ENCODE peak calls at places on chromosomes 3 and 15, in eight cellular contexts. Q, W, A, Z, P, S, N and O are unnamed samples.

GRCh38 chr15:100879461-100880138 is at the start of gene ALDH1A3:
- DNase-seq in Q (peak), Z (no peak), P (peak), A (peak), N (peak), W (no peak), S (peak), O (no peak)

GRCh38 chr3:187006884-187007630 is 76.7 kb downstream of the ST6GAL1 start:
- DNase-seq in N (peak), P (peak), Z (no peak), S (no peak), W (no peak), A (peak), Q (no peak), O (no peak)

GRCh38 chr3:157305392-157305791 is 131.3 kb upstream of the PTX3 start:
- DNase-seq in W (no peak), N (no peak), S (no peak), A (no peak), Z (no peak), Q (no peak), P (peak), O (no peak)

GRCh38 chr3:29385056-29385455 is 104.2 kb downstream of the RBMS3 start:
- DNase-seq in Q (peak), N (peak), A (peak), W (no peak), P (no peak), Z (no peak), S (peak), O (peak)

GRCh38 chr3:123025642-123026521 is 1.7 kb downstream of the SEMA5B start:
- DNase-seq in N (no peak), Z (no peak), Q (no peak), S (no peak), A (no peak), W (peak), P (no peak), O (no peak)

GRCh38 chr3:182697345-182697919 is 95.9 kb upstream of the ATP11B start:
- DNase-seq in N (no peak), A (no peak), Z (no peak), Q (no peak), S (no peak), W (no peak), P (no peak), O (no peak)

GRCh38 chr3:53457068-53457467 is 37.3 kb upstream of the CACNA1D start:
- DNase-seq in Z (no peak), N (no peak), A (no peak), W (no peak), S (no peak), P (no peak), Q (no peak), O (no peak)

GRCh38 chr15:70741677-70742293 is 21.6 kb downstream of the UACA start:
- DNase-seq in S (peak), N (peak), Z (no peak), P (peak), W (no peak), A (peak), Q (peak), O (peak)

GRCh38 chr3:3772920-3773319 is 26.3 kb upstream of the LRRN1 start:
- DNase-seq in Z (no peak), W (no peak), P (no peak), S (no peak), N (no peak), Q (no peak), A (no peak), O (no peak)

GRCh38 chr15:28086175-28086703 is 12.9 kb downstream of the OCA2 start:
- DNase-seq in Q (peak), P (peak), Z (peak), N (peak), S (peak), W (no peak), A (peak), O (peak)

GRCh38 chr15:65286704-65287514 is at the start of gene PARP16:
- DNase-seq in Z (peak), A (peak), Q (peak), N (peak), W (peak), P (peak), S (peak), O (peak)
- TF ChIP-seq CTCF in Z (peak), A (peak), Q (no peak), N (no peak), W (no peak), P (peak), S (peak), O (no peak)

DNA sequence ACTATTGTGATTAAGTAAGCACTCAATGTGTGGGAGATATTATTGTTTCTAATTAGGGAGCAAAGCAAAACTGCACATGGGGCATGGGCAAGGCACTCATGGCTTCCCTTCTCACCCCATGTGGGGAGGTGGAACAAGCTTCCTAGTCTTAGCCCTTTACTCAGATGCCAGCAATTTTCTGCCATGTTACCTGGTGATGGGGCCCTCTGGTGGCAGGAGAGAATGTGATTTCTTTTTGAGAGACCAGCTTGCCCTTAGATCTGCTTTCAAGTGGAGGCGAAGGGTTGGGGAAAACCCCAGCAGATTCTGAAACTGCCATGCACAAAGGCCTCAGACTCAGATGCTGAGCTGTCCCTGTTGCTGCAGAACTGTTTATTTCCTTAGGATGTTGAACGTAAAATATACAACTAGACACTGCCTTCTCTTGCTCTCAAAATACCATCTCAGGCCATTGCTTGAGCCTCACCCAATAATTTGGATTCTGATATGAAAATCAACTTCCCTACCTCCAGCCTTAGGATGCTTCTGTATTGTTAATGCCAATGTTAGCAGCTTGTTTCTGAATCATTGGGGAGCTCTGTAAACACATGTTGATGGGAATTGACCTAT is 130.2 kb upstream of the TPRG1 start:
- DNase-seq in Q (peak), Z (peak), W (no peak), S (peak), A (peak), N (peak), P (peak), O (peak)
- TF ChIP-seq CTCF in Q (peak), Z (peak), W (peak), S (peak), A (peak), N (peak), P (peak), O (peak)

DNA sequence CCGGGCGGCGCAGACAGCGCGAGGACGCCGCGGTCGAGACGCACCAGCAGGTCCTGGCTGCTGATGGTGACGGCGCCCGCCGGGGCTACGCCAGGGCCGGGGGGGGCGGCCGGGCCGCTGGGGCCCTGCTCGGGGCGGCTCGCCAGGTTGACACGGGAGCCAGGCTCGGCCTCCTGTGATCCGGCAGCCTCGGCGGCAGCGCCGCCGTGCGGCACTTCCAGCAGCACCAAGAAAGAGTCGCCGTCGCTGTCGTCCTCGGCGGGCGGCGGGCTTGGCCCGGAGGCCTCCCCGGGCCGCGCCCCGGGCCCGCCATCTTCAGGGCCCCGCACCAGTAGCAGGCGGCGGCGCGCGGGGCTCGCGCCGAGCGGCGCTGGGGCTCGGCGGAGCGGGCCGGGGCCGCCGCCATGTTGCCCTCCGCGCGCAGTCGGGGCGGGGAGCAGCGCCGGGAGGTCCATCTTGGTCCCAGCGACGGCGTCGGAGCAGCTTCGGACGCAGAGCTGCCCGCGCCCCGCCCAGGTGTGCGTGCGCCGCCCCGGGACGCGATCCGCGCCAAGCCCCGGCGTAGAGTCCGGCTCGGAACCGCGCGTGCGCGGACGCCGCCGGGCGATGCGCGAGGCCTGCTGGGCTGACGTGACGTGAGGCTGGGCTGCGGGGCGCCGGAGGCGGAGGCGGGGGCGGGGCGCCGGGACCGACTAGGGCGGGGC is at the start of gene ZXDC:
- DNase-seq in N (peak), W (peak), P (peak), Q (peak), A (peak), S (peak), Z (peak), O (peak)
- TF ChIP-seq CTCF in N (no peak), W (no peak), P (peak), Q (no peak), A (peak), S (peak), Z (no peak), O (peak)

GRCh38 chr3:77159182-77159581 is 119.3 kb downstream of the ROBO2 start:
- DNase-seq in Q (no peak), Z (no peak), N (no peak), S (no peak), W (no peak), P (no peak), A (no peak), O (no peak)
- TF ChIP-seq CTCF in Q (no peak), Z (no peak), N (no peak), S (no peak), W (no peak), P (no peak), A (no peak), O (no peak)

DNA sequence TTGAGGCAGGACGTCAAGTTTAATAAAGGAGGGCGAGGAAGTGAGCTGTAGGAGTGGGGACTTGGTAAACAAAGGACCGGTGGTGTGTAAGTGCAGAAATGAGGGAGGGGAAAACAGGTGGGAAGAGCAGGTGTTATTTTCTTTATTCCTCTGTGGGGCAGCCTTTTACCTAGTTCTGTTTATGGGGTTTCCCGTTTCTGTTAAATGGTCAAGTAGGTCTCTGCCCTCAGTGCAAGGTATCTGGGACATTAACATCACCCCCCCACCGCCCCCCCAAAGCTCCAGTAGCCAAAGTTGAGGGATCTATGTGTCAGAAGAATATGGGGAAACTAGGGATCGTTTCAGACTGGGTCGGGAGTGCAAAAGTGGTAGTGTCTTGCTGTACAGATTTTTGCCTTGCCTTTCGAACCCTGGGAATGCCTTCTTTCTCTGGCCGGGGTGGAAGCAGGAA is 898 bp downstream of the MGA start:
- DNase-seq in W (no peak), P (no peak), S (no peak), N (no peak), Q (no peak), Z (no peak), A (no peak), O (no peak)
- TF ChIP-seq CTCF in W (no peak), P (no peak), S (no peak), N (no peak), Q (no peak), Z (no peak), A (no peak), O (no peak)

DNA sequence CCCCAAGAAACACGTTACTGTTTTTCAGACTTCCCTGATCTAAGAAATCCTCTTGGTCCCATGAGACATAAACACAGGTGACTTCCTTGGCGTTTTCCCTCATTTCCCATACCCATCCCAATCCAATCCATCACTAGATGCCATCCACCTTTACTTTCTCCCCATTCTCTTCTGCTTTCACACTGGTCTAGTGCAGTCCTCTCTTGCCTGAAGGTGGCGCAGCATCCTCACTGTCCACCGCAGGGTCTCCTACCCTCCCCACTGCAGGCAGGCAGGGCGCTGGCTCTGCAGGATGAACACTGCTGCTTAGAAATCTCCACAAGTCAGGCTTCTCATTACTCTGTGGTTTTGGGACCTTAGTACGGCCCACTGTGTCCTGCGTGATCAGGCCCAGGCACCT is 58.2 kb downstream of the RAB7A start:
- DNase-seq in S (no peak), Q (no peak), W (no peak), N (no peak), A (no peak), Z (peak), P (no peak), O (peak)
- TF ChIP-seq CTCF in S (peak), Q (peak), W (no peak), N (peak), A (peak), Z (peak), P (peak), O (peak)

DNA sequence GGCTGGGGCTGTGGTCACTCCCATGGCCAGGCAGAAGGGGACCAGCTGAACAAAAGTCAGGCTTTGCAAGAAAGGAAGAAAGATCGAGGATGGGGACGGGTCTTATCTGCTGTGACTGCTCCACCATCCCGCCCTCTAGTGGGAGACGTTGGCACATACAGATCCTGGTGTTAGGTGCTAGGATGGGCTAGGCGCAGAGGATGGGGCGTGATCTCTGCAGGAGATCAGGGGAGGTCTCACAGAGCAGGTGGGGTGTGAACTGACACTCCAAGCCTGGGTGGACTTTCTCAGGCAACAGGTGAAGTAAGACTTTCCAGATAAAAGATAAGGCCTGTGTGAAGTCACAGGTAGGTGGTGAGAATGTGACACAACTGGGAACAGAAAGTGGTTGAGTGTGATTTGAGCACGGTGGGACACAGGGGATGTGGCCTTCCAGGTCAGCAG is 141.9 kb upstream of the SMAD3 start:
- DNase-seq in A (no peak), Z (peak), P (no peak), W (no peak), S (no peak), Q (no peak), N (no peak), O (no peak)
- TF ChIP-seq CTCF in A (peak), Z (peak), P (peak), W (peak), S (peak), Q (peak), N (peak), O (peak)

DNA sequence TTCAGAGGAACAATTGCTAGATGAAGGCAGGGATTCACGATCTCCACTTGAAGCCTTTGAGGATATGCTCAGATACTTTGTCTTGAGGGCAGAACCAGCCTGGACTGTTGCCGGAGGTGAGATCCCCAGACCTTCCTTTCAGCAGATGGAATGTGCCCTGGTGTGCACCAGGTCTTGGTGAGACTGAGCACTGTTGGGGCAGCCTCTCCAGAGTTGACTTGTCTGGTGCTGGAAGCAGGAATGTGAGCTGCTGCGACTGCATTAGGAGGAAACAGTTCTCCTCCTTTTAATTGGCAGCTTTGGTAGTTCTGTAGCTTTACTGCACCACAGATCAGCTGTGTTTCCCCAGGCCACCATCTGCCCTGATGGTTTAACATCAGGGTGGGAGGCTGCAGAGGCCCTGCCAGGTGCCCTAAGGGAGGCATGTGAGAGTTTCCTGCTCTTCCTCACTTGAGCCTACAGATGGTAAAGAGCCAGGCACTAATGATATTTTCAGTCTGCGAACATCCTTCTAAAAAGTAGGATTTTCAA is 58.5 kb downstream of the CTDSPL start:
- DNase-seq in N (no peak), P (no peak), A (no peak), Q (no peak), S (no peak), W (no peak), Z (no peak), O (no peak)
- TF ChIP-seq CTCF in N (no peak), P (no peak), A (no peak), Q (no peak), S (no peak), W (no peak), Z (no peak), O (no peak)